ENCODE peak calls at places on chromosomes 12 and 14, in four cellular contexts. E is adrenal gland, X is GM20000, T is PC-9. V is an unnamed sample.

GRCh38 chr12:179131-179884 is 34.6 kb downstream of the SLC6A12 start:
- DNase-seq in X (no peak), E (no peak), T (no peak), V (no peak)

GRCh38 chr12:3172124-3173007 is 95.2 kb downstream of the TSPAN9 start:
- DNase-seq in T (no peak), X (no peak), E (no peak), V (no peak)

GRCh38 chr12:70876952-70877351 is 43.6 kb downstream of the PTPRR start:
- DNase-seq in X (no peak), E (no peak), T (no peak), V (no peak)

GRCh38 chr12:121804417-121805111 is 755 bp downstream of the SETD1B start:
- DNase-seq in T (no peak), X (peak), E (peak), V (peak)

GRCh38 chr12:22321018-22321605 is 13.4 kb downstream of the ST8SIA1 start:
- DNase-seq in T (no peak), E (no peak), X (no peak), V (no peak)

GRCh38 chr12:131929530-131930456 is 717 bp downstream of the PUS1 start:
- DNase-seq in T (no peak), X (peak), E (no peak), V (peak)

GRCh38 chr14:88825078-88825458 is 617 bp downstream of the TTC8 start:
- DNase-seq in T (no peak), E (no peak), X (no peak), V (peak)

GRCh38 chr14:99245541-99246511 is 26.2 kb downstream of the BCL11B start:
- DNase-seq in T (no peak), X (no peak), E (no peak), V (no peak)

GRCh38 chr12:128844031-128844635 is 9.1 kb upstream of the GLT1D1 start:
- DNase-seq in X (no peak), E (no peak), T (no peak), V (peak)

GRCh38 chr12:54413284-54414190 is 5.5 kb downstream of the ITGA5 start:
- DNase-seq in E (no peak), T (no peak), X (no peak), V (peak)

GRCh38 chr12:117847371-117847770 is 121.4 kb downstream of the KSR2 start:
- DNase-seq in X (no peak), T (no peak), E (no peak), V (no peak)

GRCh38 chr14:40393143-40393542 is 960.9 kb upstream of the FBXO33 start:
- DNase-seq in E (no peak), X (no peak), T (no peak), V (no peak)

GRCh38 chr14:97930191-97930590 is 1133.0 kb downstream of the VRK1 start:
- DNase-seq in E (no peak), T (no peak), X (no peak), V (no peak)

GRCh38 chr12:46492471-46493351 is 120.1 kb upstream of the SLC38A2 start:
- DNase-seq in T (peak), E (no peak), X (no peak), V (no peak)

GRCh38 chr14:51989293-51990234 is at the start of gene RTRAF:
- DNase-seq in E (peak), X (peak), T (peak), V (peak)
- TF ChIP-seq CTCF in E (no peak), X (no peak), T (no peak), V (no peak)

GRCh38 chr12:66066071-66066928 is 64.2 kb downstream of the LLPH start:
- DNase-seq in T (no peak), E (no peak), X (no peak), V (no peak)
- TF ChIP-seq CTCF in T (no peak), E (no peak), X (no peak), V (peak)

DNA sequence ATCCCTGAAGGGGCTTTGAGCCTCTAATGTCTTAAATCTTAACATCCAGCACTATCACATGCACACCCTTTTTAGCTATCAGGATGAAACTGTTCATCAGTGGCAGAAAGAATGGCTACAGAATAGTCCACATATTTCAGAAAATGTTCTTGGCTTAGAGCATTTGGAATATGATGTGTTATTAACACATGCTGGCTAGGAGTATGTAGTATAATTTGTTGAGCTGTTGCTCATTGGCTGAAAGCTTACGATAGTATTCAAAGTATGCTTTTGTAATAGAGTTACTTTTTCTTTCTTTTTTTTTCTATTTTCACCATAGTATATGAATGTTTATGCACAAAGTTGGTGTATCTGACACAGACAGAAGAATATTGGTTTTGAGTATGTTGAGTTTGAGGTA is 55.1 kb downstream of the MNAT1 start:
- DNase-seq in X (no peak), T (no peak), E (no peak), V (no peak)
- TF ChIP-seq CTCF in X (no peak), T (no peak), E (no peak), V (no peak)

GRCh38 chr14:81170829-81171195 is 49.9 kb downstream of the GTF2A1 start:
- DNase-seq in T (no peak), E (no peak), X (no peak), V (no peak)
- TF ChIP-seq CTCF in T (peak), E (peak), X (no peak), V (no peak)

DNA sequence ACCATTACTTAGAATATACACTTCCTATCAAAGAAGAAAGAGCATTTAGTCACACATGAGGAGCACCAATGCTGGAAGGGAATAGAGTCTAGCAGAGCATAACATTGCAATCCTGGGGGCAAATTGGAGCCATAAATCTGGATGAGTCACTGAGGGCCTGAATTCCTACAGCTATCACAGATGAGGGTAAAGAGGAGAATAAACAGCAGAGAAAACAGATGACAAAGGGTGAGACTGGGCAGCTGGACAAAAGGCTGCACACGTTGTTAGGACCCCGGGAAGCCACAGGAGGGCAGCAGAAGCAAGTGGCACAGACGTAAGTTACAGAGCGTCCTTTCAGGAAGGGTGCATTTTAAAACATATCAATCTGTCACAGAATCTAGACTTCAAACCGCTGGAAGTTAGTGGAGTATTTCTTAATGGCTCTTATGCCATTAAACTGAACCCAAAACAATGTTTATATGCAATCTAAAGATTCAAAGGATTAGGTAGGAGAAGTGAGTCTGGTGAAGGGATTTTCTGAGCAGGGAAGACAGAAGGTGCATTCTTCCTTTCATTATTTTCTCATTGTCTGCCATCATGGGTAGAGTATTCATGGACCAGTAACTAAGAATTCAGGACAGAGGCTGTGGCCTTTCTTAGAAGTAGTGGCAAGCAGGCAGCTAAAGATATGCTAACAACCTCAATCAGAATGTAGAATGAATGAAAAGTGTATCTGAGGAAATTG is 159.8 kb upstream of the DAAM1 start:
- DNase-seq in X (peak), T (peak), E (peak), V (peak)
- TF ChIP-seq CTCF in X (peak), T (peak), E (peak), V (peak)

DNA sequence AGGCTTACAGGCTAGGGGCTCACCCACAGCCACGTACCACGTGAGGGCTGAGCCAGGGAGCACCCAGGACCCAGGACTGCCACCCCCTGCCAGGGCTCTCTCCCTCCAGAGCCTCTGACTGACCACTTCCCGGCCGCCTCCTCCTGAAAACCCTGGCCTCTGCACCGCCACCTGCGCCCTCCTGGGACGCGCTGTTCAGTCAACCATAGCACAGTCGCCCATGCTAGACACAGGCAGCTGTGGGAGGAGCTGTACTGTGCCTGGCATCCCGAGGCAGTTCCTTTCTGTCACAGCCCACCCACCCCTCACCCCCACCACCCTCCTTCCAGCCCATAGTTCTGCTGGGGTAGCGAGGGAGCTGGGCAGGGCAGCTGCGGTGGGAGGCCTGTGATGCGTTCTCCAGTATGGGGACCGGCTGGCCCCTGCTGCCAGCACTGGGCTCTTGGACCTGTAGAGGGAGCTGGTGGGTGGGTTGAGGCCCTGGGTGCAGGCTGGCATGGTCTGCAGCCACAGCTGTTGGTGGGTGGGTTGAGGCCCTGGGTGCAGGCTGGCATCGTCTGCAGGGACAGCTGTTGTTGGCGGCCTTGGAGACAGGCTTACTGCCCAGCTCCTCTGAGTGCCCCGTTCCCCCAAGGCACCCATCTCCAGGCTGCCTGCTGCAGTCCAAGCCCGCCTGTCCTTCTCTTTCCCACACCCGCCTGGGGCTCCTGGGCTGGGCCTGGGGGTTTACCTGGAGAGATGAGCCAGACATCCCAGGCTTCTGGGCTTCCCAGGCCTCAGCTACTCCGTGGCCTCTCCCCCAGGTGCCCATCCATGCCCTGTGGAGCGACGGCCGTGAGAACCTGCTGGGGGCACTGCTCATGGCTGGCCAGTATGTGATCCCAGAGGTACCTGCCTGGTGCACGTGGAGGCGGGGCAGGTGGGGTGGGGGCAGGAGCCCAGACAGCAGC is 11.5 kb downstream of the ASPG start:
- DNase-seq in X (no peak), E (no peak), T (no peak), V (no peak)
- TF ChIP-seq CTCF in X (no peak), E (no peak), T (no peak), V (no peak)

GRCh38 chr14:36647417-36647826 is 14.2 kb upstream of the PAX9 start:
- DNase-seq in E (no peak), T (no peak), X (no peak), V (peak)

GRCh38 chr14:36649872-36650650 is 11.6 kb upstream of the PAX9 start:
- DNase-seq in T (no peak), X (no peak), E (no peak), V (no peak)

GRCh38 chr14:36647827-36648753 is 13.6 kb upstream of the PAX9 start:
- DNase-seq in X (no peak), E (no peak), T (no peak), V (peak)

GRCh38 chr14:36652542-36653201 is 9.0 kb upstream of the PAX9 start:
- DNase-seq in E (no peak), X (no peak), T (no peak), V (no peak)

GRCh38 chr14:36646664-36647416 is 14.8 kb upstream of the PAX9 start:
- DNase-seq in X (no peak), T (no peak), E (no peak), V (peak)
- TF ChIP-seq CTCF in X (no peak), T (no peak), E (no peak), V (no peak)

GRCh38 chr14:104968541-104969401 is 9.4 kb downstream of the AHNAK2 start:
- DNase-seq in T (no peak), X (no peak), E (peak), V (no peak)
- TF ChIP-seq CTCF in T (peak), X (no peak), E (no peak), V (no peak)

DNA sequence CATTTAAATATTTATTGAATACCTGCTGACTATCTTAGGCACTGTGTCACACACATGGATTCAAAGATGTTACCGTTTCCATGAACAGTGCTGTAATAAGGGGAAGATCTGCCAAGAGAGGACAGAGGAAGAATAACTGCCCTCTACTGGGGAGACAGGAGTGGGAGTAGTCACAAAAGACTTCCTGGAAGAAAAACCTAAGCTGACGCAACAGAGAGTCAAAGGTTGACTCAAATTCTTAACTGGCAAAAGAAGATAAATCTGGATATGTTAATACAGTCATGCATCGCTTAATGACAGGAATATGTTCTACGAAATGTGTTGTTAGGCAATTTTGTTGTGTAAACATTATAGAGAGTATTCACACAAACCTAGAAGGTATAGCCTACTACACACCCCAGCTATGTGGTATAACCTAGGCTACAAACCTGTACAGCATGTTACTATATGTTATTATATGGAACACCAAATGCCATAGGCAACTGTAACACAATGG is 51.5 kb downstream of the DCAF5 start:
- DNase-seq in E (no peak), X (no peak), T (peak), V (peak)
- TF ChIP-seq CTCF in E (peak), X (no peak), T (peak), V (peak)

GRCh38 chr14:93984987-93985410 is 8.6 kb upstream of the ASB2 start:
- DNase-seq in E (peak), X (no peak), T (no peak), V (no peak)
- TF ChIP-seq CTCF in E (peak), X (peak), T (no peak), V (no peak)